ENCODE peak calls at places on chromosomes 3 and 15, in seven cellular contexts. Z, C, J, E, Q, P and G are unnamed samples. For H3K27me3, the result is how much of the 10 kb centered on the place peaks cover.

GRCh38 chr3:109563149-109563548 is 225.8 kb upstream of the DPPA4 start:
- DNase-seq in Z (no peak), C (no peak), J (no peak), E (no peak), Q (no peak), P (no peak), G (no peak)

GRCh38 chr15:86263235-86263634 is 183.6 kb downstream of the AGBL1 start:
- DNase-seq in Z (no peak), C (no peak), J (no peak), E (no peak), Q (no peak), P (no peak), G (no peak)

GRCh38 chr3:9838856-9839255 is 5.0 kb downstream of the RPUSD3 start:
- DNase-seq in Z (peak), C (no peak), J (no peak), E (no peak), Q (no peak), P (no peak), G (no peak)

GRCh38 chr3:134857776-134858515 is 62.9 kb downstream of the EPHB1 start:
- DNase-seq in Z (no peak), C (no peak), J (no peak), E (no peak), Q (no peak), P (no peak), G (no peak)

GRCh38 chr15:27730878-27731277 is 368.2 kb downstream of the OCA2 start:
- DNase-seq in Z (no peak), C (no peak), J (no peak), E (no peak), Q (no peak), P (peak), G (no peak)

GRCh38 chr3:38054166-38054991 is 15.4 kb downstream of the DLEC1 start:
- DNase-seq in Z (no peak), C (no peak), J (no peak), E (no peak), Q (no peak), P (no peak), G (no peak)

GRCh38 chr3:189204467-189204866 is 32.7 kb downstream of the TPRG1 start:
- DNase-seq in Z (no peak), C (no peak), J (no peak), E (no peak), Q (no peak), P (no peak), G (no peak)

GRCh38 chr3:48503406-48504050 is 446 bp downstream of the SHISA5 start:
- DNase-seq in Z (no peak), C (peak), J (peak), E (peak), Q (peak), P (peak), G (no peak)

GRCh38 chr3:188788621-188789081 is 383.1 kb upstream of the TPRG1 start:
- DNase-seq in Z (no peak), C (no peak), J (no peak), E (no peak), Q (no peak), P (peak), G (no peak)

GRCh38 chr15:85980946-85981345 is 98.7 kb upstream of the AGBL1 start:
- DNase-seq in Z (no peak), C (no peak), J (no peak), E (no peak), Q (no peak), P (no peak), G (no peak)

GRCh38 chr3:131140891-131141290 is 114.2 kb downstream of the NEK11 start:
- DNase-seq in Z (no peak), C (no peak), J (no peak), E (no peak), Q (no peak), P (no peak), G (no peak)

GRCh38 chr3:15460891-15461524 is 33.6 kb downstream of the EAF1 start:
- DNase-seq in Z (no peak), C (no peak), J (no peak), E (no peak), Q (no peak), P (no peak), G (no peak)

GRCh38 chr15:71921191-71921590 is 110.8 kb downstream of the NR2E3 start:
- DNase-seq in Z (no peak), C (no peak), J (no peak), E (no peak), Q (no peak), P (peak), G (no peak)

GRCh38 chr3:16177962-16178627 is 3.6 kb downstream of the GALNT15 start:
- DNase-seq in Z (peak), C (peak), J (peak), E (peak), Q (peak), P (peak), G (no peak)

GRCh38 chr3:123039178-123039577 is 11.6 kb upstream of the SEMA5B start:
- DNase-seq in Z (no peak), C (no peak), J (no peak), E (peak), Q (no peak), P (no peak), G (no peak)

GRCh38 chr15:75532413-75533250 is 46.5 kb downstream of the PTPN9 start:
- DNase-seq in Z (no peak), C (peak), J (peak), E (peak), Q (peak), P (peak), G (no peak)

GRCh38 chr3:129439381-129439816 is 349 bp downstream of the MBD4 start:
- DNase-seq in Z (no peak), C (peak), J (peak), E (peak), Q (no peak), P (no peak), G (peak)

GRCh38 chr3:11212301-11212613 is 58.0 kb downstream of the HRH1 start:
- DNase-seq in Z (no peak), C (no peak), J (no peak), E (peak), Q (no peak), P (peak), G (no peak)

GRCh38 chr15:38603271-38603670 is 38.7 kb upstream of the RASGRP1 start:
- DNase-seq in Z (no peak), C (no peak), J (no peak), E (no peak), Q (no peak), P (no peak), G (no peak)

GRCh38 chr3:72901840-72902239 is 14.0 kb downstream of the GXYLT2 start:
- DNase-seq in Z (no peak), C (no peak), J (no peak), E (no peak), Q (no peak), P (no peak), G (no peak)

GRCh38 chr3:140756240-140757016 is 78.6 kb downstream of the TRIM42 start:
- DNase-seq in Z (no peak), C (no peak), J (no peak), E (no peak), Q (no peak), P (no peak), G (no peak)

GRCh38 chr15:51094606-51095569 is at the start of gene TNFAIP8L3:
- DNase-seq in Z (no peak), C (no peak), J (no peak), E (no peak), Q (no peak), P (peak), G (no peak)
- H3K27me3 ChIP-seq in Z (under half), C (under half), J (under half), E (half or more), Q (under half), P (under half), G (under half)

GRCh38 chr15:61275901-61276300 is 46.8 kb upstream of the RORA start:
- DNase-seq in Z (no peak), C (no peak), J (no peak), E (no peak), Q (no peak), P (no peak), G (no peak)
- H3K27ac ChIP-seq in Z (no peak), C (no peak), J (no peak), E (no peak), Q (no peak), P (no peak), G (no peak)

GRCh38 chr15:88118035-88118434 is 138.5 kb downstream of the NTRK3 start:
- DNase-seq in Z (no peak), C (no peak), J (no peak), E (no peak), Q (no peak), P (no peak), G (no peak)

GRCh38 chr15:88120021-88120420 is 136.5 kb downstream of the NTRK3 start:
- DNase-seq in Z (no peak), C (no peak), J (no peak), E (no peak), Q (no peak), P (no peak), G (no peak)

GRCh38 chr15:88115529-88116152 is 140.9 kb downstream of the NTRK3 start:
- DNase-seq in Z (no peak), C (no peak), J (no peak), E (no peak), Q (no peak), P (peak), G (no peak)

GRCh38 chr15:88113909-88114308 is 142.6 kb downstream of the NTRK3 start:
- DNase-seq in Z (no peak), C (no peak), J (no peak), E (no peak), Q (no peak), P (peak), G (no peak)

GRCh38 chr15:88118741-88119140 is 137.8 kb downstream of the NTRK3 start:
- DNase-seq in Z (no peak), C (no peak), J (no peak), E (no peak), Q (no peak), P (no peak), G (no peak)
- H3K27me3 ChIP-seq in Z (under half), C (under half), J (under half), E (under half), Q (under half), P (under half), G (under half)

GRCh38 chr3:13348671-13349396 is 71.3 kb downstream of the NUP210 start:
- DNase-seq in Z (no peak), C (peak), J (no peak), E (no peak), Q (no peak), P (peak), G (no peak)
- H3K27ac ChIP-seq in Z (no peak), C (peak), J (no peak), E (no peak), Q (no peak), P (no peak), G (no peak)

GRCh38 chr3:35722902-35723301 is 83.6 kb downstream of the ARPP21 start:
- DNase-seq in Z (no peak), C (no peak), J (no peak), E (no peak), Q (no peak), P (no peak), G (no peak)
- H3K27me3 ChIP-seq in Z (under half), C (under half), J (under half), E (under half), Q (under half), P (under half), G (under half)

GRCh38 chr3:42174679-42175660 is 83.8 kb downstream of the TRAK1 start:
- DNase-seq in Z (no peak), C (no peak), J (no peak), E (no peak), Q (no peak), P (peak), G (no peak)

GRCh38 chr3:42172047-42172654 is 81.0 kb downstream of the TRAK1 start:
- DNase-seq in Z (no peak), C (no peak), J (no peak), E (no peak), Q (no peak), P (no peak), G (no peak)

GRCh38 chr3:42175841-42176240 is 84.7 kb downstream of the TRAK1 start:
- DNase-seq in Z (no peak), C (no peak), J (no peak), E (no peak), Q (no peak), P (no peak), G (no peak)

GRCh38 chr3:42176635-42177034 is 85.5 kb downstream of the TRAK1 start:
- DNase-seq in Z (no peak), C (no peak), J (no peak), E (no peak), Q (no peak), P (no peak), G (no peak)

DNA sequence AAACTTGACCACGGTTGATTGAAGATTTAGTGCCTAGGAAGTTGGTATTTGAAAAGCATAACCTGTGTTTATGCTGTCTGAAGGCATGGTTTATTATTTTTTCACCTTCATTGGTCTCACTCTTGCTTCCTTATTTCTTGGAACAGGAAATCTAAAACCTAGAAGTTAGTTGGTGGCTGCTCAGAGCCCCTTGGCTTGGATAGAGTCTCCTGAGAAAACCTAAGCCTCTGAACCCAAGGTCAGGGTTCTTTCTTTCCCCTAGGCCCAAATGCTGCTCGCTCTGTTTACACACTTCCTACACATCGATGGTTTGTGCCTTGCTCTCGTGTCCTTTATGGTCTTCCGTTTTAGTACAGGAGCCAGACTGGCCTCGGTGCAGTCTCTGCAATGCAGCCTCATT is 82.2 kb downstream of the TRAK1 start:
- DNase-seq in Z (no peak), C (no peak), J (no peak), E (no peak), Q (no peak), P (no peak), G (no peak)
- H3K27ac ChIP-seq in Z (no peak), C (no peak), J (no peak), E (no peak), Q (no peak), P (no peak), G (no peak)

GRCh38 chr3:81394656-81395055 is 366.8 kb downstream of the GBE1 start:
- DNase-seq in Z (no peak), C (no peak), J (no peak), E (no peak), Q (no peak), P (no peak), G (no peak)

GRCh38 chr3:81395739-81396138 is 365.7 kb downstream of the GBE1 start:
- DNase-seq in Z (no peak), C (no peak), J (no peak), E (no peak), Q (no peak), P (no peak), G (no peak)

DNA sequence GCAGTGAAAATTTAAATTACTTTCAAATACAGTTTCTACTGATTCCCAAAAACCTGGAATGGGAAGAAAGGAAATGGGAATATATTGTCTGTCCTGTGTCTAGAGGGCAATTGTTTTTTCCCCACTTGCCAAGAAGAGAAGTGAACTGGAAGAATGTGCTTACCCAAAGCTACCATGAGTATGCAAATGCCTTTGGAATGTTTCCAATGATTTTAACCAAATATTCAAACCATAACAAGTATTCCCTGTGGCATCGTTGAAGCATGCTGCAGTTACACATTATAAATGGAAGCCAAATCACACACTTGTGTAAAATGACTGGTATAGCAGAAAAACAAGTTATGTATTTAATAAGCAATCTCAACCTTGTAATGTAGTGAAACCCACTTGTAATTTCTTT is 368.2 kb downstream of the GBE1 start:
- DNase-seq in Z (no peak), C (no peak), J (no peak), E (no peak), Q (no peak), P (peak), G (no peak)
- H3K27me3 ChIP-seq in Z (under half), C (under half), J (under half), E (under half), Q (under half), P (under half), G (under half)

GRCh38 chr3:195906865-195907729 is 1.3 kb downstream of the TNK2 start:
- DNase-seq in Z (no peak), C (no peak), J (no peak), E (peak), Q (no peak), P (no peak), G (no peak)
- H3K27ac ChIP-seq in Z (peak), C (peak), J (no peak), E (peak), Q (no peak), P (no peak), G (peak)

GRCh38 chr3:25567806-25568524 is 96.7 kb downstream of the TOP2B start:
- DNase-seq in Z (no peak), C (no peak), J (no peak), E (no peak), Q (no peak), P (no peak), G (no peak)

GRCh38 chr3:25571285-25571684 is 93.4 kb downstream of the TOP2B start:
- DNase-seq in Z (no peak), C (no peak), J (no peak), E (no peak), Q (no peak), P (no peak), G (no peak)

GRCh38 chr3:25567390-25567789 is 97.3 kb downstream of the TOP2B start:
- DNase-seq in Z (no peak), C (no peak), J (no peak), E (no peak), Q (no peak), P (peak), G (no peak)

GRCh38 chr3:25566358-25566920 is 98.3 kb downstream of the TOP2B start:
- DNase-seq in Z (no peak), C (no peak), J (no peak), E (no peak), Q (no peak), P (no peak), G (no peak)

DNA sequence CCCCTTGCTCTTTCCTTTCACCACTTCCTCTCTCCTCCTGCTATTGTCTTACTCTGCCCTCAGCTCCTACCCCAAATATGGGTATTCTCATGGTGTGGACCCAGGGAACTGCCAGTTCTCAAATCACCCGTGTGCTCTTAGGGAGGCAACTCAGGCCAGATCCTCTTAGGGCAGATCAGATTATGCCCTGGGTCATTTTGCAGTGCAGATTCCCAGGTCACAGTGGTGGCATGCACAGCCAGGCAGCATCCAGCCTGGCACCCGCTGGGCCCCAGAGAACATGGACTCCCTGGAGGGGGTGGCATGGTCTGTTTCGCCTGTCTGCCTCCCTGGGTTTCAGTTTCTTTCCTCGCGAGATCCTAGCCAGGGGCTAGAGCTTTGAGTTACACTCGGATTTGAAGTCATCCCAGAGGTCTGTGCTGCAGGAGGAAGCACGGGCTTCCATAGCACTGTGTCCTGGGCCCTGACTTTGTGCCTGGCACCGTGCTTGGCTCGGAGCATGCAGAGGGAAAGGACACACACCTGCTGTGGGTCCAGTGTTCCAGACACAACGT is 96.1 kb downstream of the TOP2B start:
- DNase-seq in Z (no peak), C (no peak), J (no peak), E (no peak), Q (no peak), P (no peak), G (no peak)
- H3K27me3 ChIP-seq in Z (under half), C (under half), J (under half), E (under half), Q (under half), P (under half), G (under half)

DNA sequence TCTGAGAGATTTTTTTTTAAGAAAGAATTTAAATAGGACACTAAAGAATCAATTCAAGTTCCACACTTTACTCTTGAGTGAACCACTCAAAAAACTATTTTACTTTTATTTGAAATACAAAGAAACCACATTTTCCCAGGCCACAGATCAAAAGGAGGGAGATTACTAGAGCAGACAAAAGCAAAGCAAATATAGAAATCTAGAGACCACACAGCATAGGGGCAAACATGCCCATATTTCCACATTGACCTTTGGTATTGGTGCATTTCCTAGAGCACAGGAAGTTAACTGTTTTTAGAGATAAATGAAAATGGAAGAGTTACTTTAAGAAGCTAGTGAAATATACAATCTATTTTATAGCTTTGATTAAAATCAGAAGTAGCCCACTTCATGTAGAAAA is 27.5 kb upstream of the ZCWPW2 start:
- DNase-seq in Z (no peak), C (no peak), J (no peak), E (no peak), Q (no peak), P (no peak), G (no peak)
- H3K27ac ChIP-seq in Z (no peak), C (no peak), J (no peak), E (no peak), Q (no peak), P (no peak), G (no peak)